ENCODE peak calls at places on chromosome 12, in eight cellular contexts. L is PC-3, D is HCT116, S is A549, M is fibroblast of lung, W is IMR-90, E is PC-9, P is mesenchymal stem cell. Z is an unnamed sample. For H3K4me1, the result is how much of the 10 kb centered on the place peaks cover.

GRCh38 chr12:47558625-47559345 is 147.0 kb downstream of the RPAP3 start:
- DNase-seq in P (no peak), W (no peak), S (no peak), E (no peak), D (no peak), L (no peak), M (no peak), Z (no peak)

GRCh38 chr12:19884081-19884480 is 444.8 kb downstream of the AEBP2 start:
- DNase-seq in P (no peak), L (no peak), E (no peak), M (no peak), D (no peak), W (no peak), S (peak), Z (no peak)

GRCh38 chr12:119659289-119659897 is 8.5 kb upstream of the PRKAB1 start:
- DNase-seq in M (no peak), L (peak), E (peak), D (no peak), S (peak), P (peak), W (peak), Z (peak)

GRCh38 chr12:104687823-104688573 is 231.2 kb downstream of the CHST11 start:
- DNase-seq in P (no peak), E (no peak), L (no peak), S (no peak), D (no peak), M (no peak), W (no peak), Z (no peak)

GRCh38 chr12:76859621-76860020 is 19.2 kb downstream of the CSRP2 start:
- DNase-seq in S (no peak), E (no peak), M (peak), W (no peak), D (no peak), P (no peak), L (no peak), Z (no peak)

GRCh38 chr12:119859241-119859640 is 17.9 kb downstream of the CIT start:
- DNase-seq in M (no peak), E (no peak), S (no peak), D (no peak), L (no peak), W (no peak), P (no peak), Z (no peak)

GRCh38 chr12:1629338-1630080 is 478 bp downstream of the WNT5B start:
- DNase-seq in L (no peak), M (no peak), W (no peak), D (no peak), P (no peak), E (no peak), S (no peak), Z (no peak)

GRCh38 chr12:9736931-9737705 is 4.2 kb upstream of the CLECL1 start:
- DNase-seq in D (no peak), M (no peak), P (no peak), S (no peak), E (no peak), W (no peak), L (no peak), Z (no peak)

GRCh38 chr12:9345163-9345562 is 137.0 kb upstream of the PZP start:
- DNase-seq in L (no peak), D (no peak), M (no peak), E (no peak), P (no peak), S (no peak), W (no peak), Z (no peak)

GRCh38 chr12:128043317-128043716 is 223.7 kb upstream of the TMEM132C start:
- DNase-seq in P (no peak), W (no peak), E (no peak), S (no peak), L (no peak), M (no peak), D (no peak), Z (no peak)

GRCh38 chr12:2129076-2129475 is 76.3 kb downstream of the CACNA1C start:
- DNase-seq in S (no peak), W (peak), D (no peak), P (peak), E (no peak), L (peak), M (peak), Z (peak)

GRCh38 chr12:57119694-57120093 is 8.5 kb upstream of the STAT6 start:
- DNase-seq in W (no peak), S (no peak), P (no peak), E (no peak), M (no peak), L (no peak), D (no peak), Z (no peak)

GRCh38 chr12:106581543-106582263 is 1.1 kb upstream of the RFX4 start:
- DNase-seq in L (no peak), D (no peak), P (peak), M (no peak), S (no peak), W (no peak), E (no peak), Z (no peak)

GRCh38 chr12:131189781-131190180 is 236.1 kb downstream of the ADGRD1 start:
- DNase-seq in W (no peak), D (no peak), P (no peak), M (no peak), L (no peak), E (no peak), S (no peak), Z (no peak)

GRCh38 chr12:98653866-98654493 is 8.9 kb downstream of the APAF1 start:
- DNase-seq in D (peak), S (peak), L (peak), M (peak), P (peak), W (peak), E (no peak), Z (peak)

GRCh38 chr12:30965613-30965985 is 39.1 kb downstream of the TSPAN11 start:
- DNase-seq in P (peak), L (peak), E (peak), D (peak), W (no peak), M (no peak), S (peak), Z (no peak)

GRCh38 chr12:108305520-108305919 is 33.6 kb downstream of the CMKLR1 start:
- DNase-seq in W (peak), P (peak), L (peak), E (no peak), D (no peak), S (no peak), M (peak), Z (peak)

GRCh38 chr12:83140135-83140534 is 453.4 kb downstream of the TMTC2 start:
- DNase-seq in D (no peak), M (no peak), E (no peak), S (no peak), P (no peak), W (no peak), L (no peak), Z (no peak)

GRCh38 chr12:16454481-16454880 is 107.0 kb downstream of the MGST1 start:
- DNase-seq in E (no peak), W (peak), L (no peak), D (no peak), P (no peak), S (no peak), M (peak), Z (peak)

GRCh38 chr12:2503762-2504161 is 291.0 kb upstream of the FKBP4 start:
- DNase-seq in D (no peak), S (no peak), W (no peak), L (no peak), E (no peak), M (no peak), P (no peak), Z (no peak)

GRCh38 chr12:27221625-27222387 is 22.3 kb upstream of the STK38L start:
- DNase-seq in L (no peak), D (no peak), M (no peak), P (no peak), S (no peak), W (no peak), E (no peak), Z (no peak)
- H3K4me2 ChIP-seq in L (no peak), D (no peak), M (no peak), P (no peak), S (no peak), W (no peak), E (no peak), Z (no peak)

GRCh38 chr12:75820848-75821578 is 210.6 kb downstream of the PHLDA1 start:
- DNase-seq in L (peak), P (no peak), W (peak), D (no peak), M (peak), S (peak), E (no peak), Z (peak)
- H3K4me3 ChIP-seq in L (no peak), P (no peak), W (no peak), D (no peak), M (no peak), S (no peak), E (no peak), Z (no peak)

DNA sequence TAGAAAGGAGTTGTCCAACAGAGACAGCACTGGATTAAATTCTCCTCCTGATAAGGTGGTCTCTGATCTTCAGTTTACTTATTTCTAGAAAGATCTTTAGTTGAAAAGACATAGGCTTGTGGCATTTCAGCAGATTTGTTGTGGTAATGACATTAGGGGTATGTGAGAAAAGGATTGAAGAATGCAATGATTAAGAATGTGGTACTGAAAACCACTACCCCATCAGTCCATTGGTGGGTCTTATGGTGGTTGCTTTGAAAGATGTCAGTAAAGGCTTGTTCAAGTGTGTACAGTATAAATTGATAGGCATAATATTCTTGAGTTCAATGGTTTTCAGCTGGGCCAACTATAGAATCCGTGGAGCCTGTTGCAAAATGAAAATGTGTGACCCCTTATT is 10.8 kb downstream of the PPFIBP1 start:
- DNase-seq in M (no peak), S (no peak), E (no peak), W (no peak), L (no peak), P (no peak), D (no peak), Z (no peak)
- H3K4me1 ChIP-seq in M (under half), S (under half), E (under half), W (under half), L (under half), P (under half), D (under half), Z (under half)

GRCh38 chr12:132766380-132767085 is 4.9 kb upstream of the ANKLE2 start:
- DNase-seq in E (no peak), M (peak), W (peak), S (no peak), L (peak), P (no peak), D (no peak), Z (no peak)

GRCh38 chr12:132761911-132762583 is 415 bp upstream of the ANKLE2 start:
- DNase-seq in L (peak), D (peak), E (peak), P (peak), S (peak), W (peak), M (peak), Z (peak)

GRCh38 chr12:132765366-132765765 is 3.7 kb upstream of the ANKLE2 start:
- DNase-seq in D (no peak), E (no peak), L (no peak), S (no peak), P (no peak), W (no peak), M (no peak), Z (no peak)

GRCh38 chr12:132761032-132761910 is at the start of gene ANKLE2:
- DNase-seq in S (peak), E (peak), D (no peak), L (peak), M (peak), W (peak), P (peak), Z (peak)

GRCh38 chr12:132764231-132764630 is 2.6 kb upstream of the ANKLE2 start:
- DNase-seq in W (no peak), D (no peak), E (no peak), P (no peak), S (no peak), M (no peak), L (no peak), Z (no peak)
- H3K4me2 ChIP-seq in W (no peak), D (no peak), E (no peak), P (no peak), S (no peak), M (no peak), L (no peak), Z (no peak)

DNA sequence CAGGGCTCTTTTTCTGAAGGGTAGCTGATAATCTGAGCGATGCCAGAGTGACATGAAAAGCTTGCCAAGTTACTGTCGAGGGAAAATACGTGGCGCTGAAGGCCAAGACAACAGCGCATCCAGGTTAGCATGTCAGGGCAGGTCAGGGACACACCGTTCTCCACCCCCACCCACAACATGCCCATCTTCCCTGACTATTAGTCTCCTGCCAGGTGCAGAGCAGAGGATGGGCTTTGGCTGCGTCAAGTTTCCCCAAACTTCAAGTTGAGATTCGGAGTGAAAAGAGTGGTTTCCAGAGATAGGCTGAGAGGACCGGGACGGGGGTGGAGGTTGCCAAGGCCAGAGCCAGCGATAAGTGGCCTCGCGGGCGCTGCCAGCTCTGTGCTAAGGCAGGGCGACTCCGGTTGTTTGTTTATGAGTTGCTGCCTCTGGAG is 1.7 kb downstream of the TRHDE start:
- DNase-seq in L (peak), D (no peak), P (peak), M (no peak), S (no peak), E (no peak), W (no peak), Z (peak)
- H3K4me3 ChIP-seq in L (peak), D (peak), P (peak), M (peak), S (peak), E (no peak), W (peak), Z (peak)

GRCh38 chr12:110287986-110288385 is 6.9 kb downstream of the ATP2A2 start:
- DNase-seq in S (no peak), E (no peak), D (no peak), L (no peak), P (no peak), M (no peak), W (no peak), Z (peak)
- H3K4me1 ChIP-seq in S (half or more), E (under half), D (under half), L (under half), P (under half), M (under half), W (under half), Z (under half)

GRCh38 chr12:62272936-62273552 is 12.8 kb downstream of the USP15 start:
- DNase-seq in M (no peak), L (no peak), W (no peak), P (no peak), D (no peak), S (no peak), E (no peak), Z (no peak)
- H3K4me2 ChIP-seq in M (no peak), L (no peak), W (no peak), P (no peak), D (no peak), S (no peak), E (no peak), Z (no peak)

GRCh38 chr12:123064885-123065619 is 84.6 kb downstream of the ARL6IP4 start:
- DNase-seq in S (no peak), E (no peak), D (no peak), L (no peak), W (no peak), M (no peak), P (no peak), Z (no peak)
- H3K4me3 ChIP-seq in S (no peak), E (no peak), D (no peak), L (no peak), W (no peak), M (no peak), P (no peak), Z (no peak)

GRCh38 chr12:46390881-46391280 is 18.3 kb upstream of the SLC38A2 start:
- DNase-seq in D (no peak), W (no peak), S (no peak), M (no peak), L (no peak), P (peak), E (no peak), Z (no peak)
- H3K4me1 ChIP-seq in D (under half), W (under half), S (half or more), M (under half), L (half or more), P (under half), E (under half), Z (under half)

Z was measured in mammary epithelial cell.